ENCODE peak calls at places on chromosome 2, in seven cellular contexts. W is left ventricle myocardium superior; M is T1000; T is stimulated activated CD8-positive, alpha-beta memory T cell treated with anti-CD3 and anti-CD28 coated beads, Interleukin-4, amount 100 ng/mL, for 4 hours; I is OCI-LY7; U is cardiac septum; L is substantia nigra. E is an unnamed sample.

GRCh38 chr2:77397763-77398162 is 124.4 kb downstream of the LRRTM4 start:
- DNase-seq in U (no peak), T (no peak), I (no peak), M (no peak), L (no peak), W (no peak), E (no peak)

GRCh38 chr2:40625849-40626248 is 174.0 kb upstream of the SLC8A1 start:
- DNase-seq in W (no peak), M (no peak), L (no peak), U (no peak), T (no peak), I (no peak), E (no peak)

GRCh38 chr2:54047076-54047475 is 68.3 kb upstream of the ACYP2 start:
- DNase-seq in U (no peak), M (no peak), L (no peak), I (no peak), W (no peak), T (no peak), E (no peak)

GRCh38 chr2:88933980-88934379 is 242.5 kb downstream of the RPIA start:
- DNase-seq in I (no peak), W (no peak), T (no peak), L (no peak), M (no peak), U (no peak), E (no peak)

GRCh38 chr2:149161481-149162225 is 123.2 kb downstream of the LYPD6B start:
- DNase-seq in U (no peak), M (no peak), L (no peak), W (no peak), T (no peak), I (peak), E (no peak)

GRCh38 chr2:173898178-173898668 is 67.0 kb downstream of the SP3 start:
- DNase-seq in W (no peak), I (peak), L (no peak), T (no peak), U (no peak), M (no peak), E (no peak)

GRCh38 chr2:109604597-109604996 is 9.2 kb downstream of the SEPTIN10 start:
- DNase-seq in U (no peak), L (no peak), W (no peak), M (peak), T (no peak), I (no peak), E (no peak)

GRCh38 chr2:64958556-64958955 is 30.6 kb upstream of the SLC1A4 start:
- DNase-seq in U (no peak), W (no peak), T (no peak), M (no peak), I (no peak), L (no peak), E (no peak)

GRCh38 chr2:120398051-120398960 is 52.4 kb downstream of the INHBB start:
- DNase-seq in W (peak), I (no peak), M (peak), T (no peak), U (peak), L (no peak), E (peak)

GRCh38 chr2:218717262-218717661 is 6.6 kb downstream of the TTLL4 start:
- DNase-seq in L (no peak), W (no peak), M (no peak), I (no peak), T (no peak), U (no peak), E (no peak)